ENCODE peak calls at places on chromosome 18, in six cellular contexts. One of them, this sample, is unnamed.

GRCh38 chr18:29271496-29271895 is 1094.6 kb upstream of the CDH2 start:
- DNase-seq in RWPE1: no peak
- DNase-seq in B cell: no peak
- DNase-seq in suprapubic skin: no peak
- DNase-seq in pancreas: no peak
- DNase-seq in foreskin fibroblast: peak
- DNase-seq in this sample: no peak

GRCh38 chr18:48186084-48186798 is 222.9 kb downstream of the ZBTB7C start:
- DNase-seq in RWPE1: no peak
- DNase-seq in B cell: no peak
- DNase-seq in suprapubic skin: no peak
- DNase-seq in pancreas: no peak
- DNase-seq in foreskin fibroblast: no peak
- DNase-seq in this sample: no peak

GRCh38 chr18:38690626-38691025 is 1125.0 kb upstream of the CELF4 start:
- DNase-seq in RWPE1: no peak
- DNase-seq in B cell: no peak
- DNase-seq in suprapubic skin: no peak
- DNase-seq in pancreas: no peak
- DNase-seq in foreskin fibroblast: no peak
- DNase-seq in this sample: no peak

GRCh38 chr18:32368170-32368569 is 102.5 kb downstream of the GAREM1 start:
- DNase-seq in RWPE1: peak
- DNase-seq in B cell: no peak
- DNase-seq in suprapubic skin: no peak
- DNase-seq in pancreas: no peak
- DNase-seq in foreskin fibroblast: peak
- DNase-seq in this sample: no peak

GRCh38 chr18:10702196-10702595 is 176.4 kb downstream of the NAPG start:
- DNase-seq in RWPE1: no peak
- DNase-seq in B cell: no peak
- DNase-seq in suprapubic skin: no peak
- DNase-seq in pancreas: no peak
- DNase-seq in foreskin fibroblast: no peak
- DNase-seq in this sample: no peak

GRCh38 chr18:11955299-11956029 is 25.8 kb upstream of the IMPA2 start:
- DNase-seq in RWPE1: peak
- DNase-seq in B cell: no peak
- DNase-seq in suprapubic skin: no peak
- DNase-seq in pancreas: no peak
- DNase-seq in foreskin fibroblast: peak
- DNase-seq in this sample: no peak

GRCh38 chr18:37362158-37362890 is 203.3 kb downstream of the CELF4 start:
- DNase-seq in RWPE1: no peak
- DNase-seq in B cell: no peak
- DNase-seq in suprapubic skin: no peak
- DNase-seq in pancreas: no peak
- DNase-seq in foreskin fibroblast: no peak
- DNase-seq in this sample: no peak

GRCh38 chr18:76991021-76991688 is 141.4 kb downstream of the MBP start:
- DNase-seq in RWPE1: no peak
- DNase-seq in B cell: no peak
- DNase-seq in suprapubic skin: no peak
- DNase-seq in pancreas: no peak
- DNase-seq in foreskin fibroblast: no peak
- DNase-seq in this sample: no peak

DNA sequence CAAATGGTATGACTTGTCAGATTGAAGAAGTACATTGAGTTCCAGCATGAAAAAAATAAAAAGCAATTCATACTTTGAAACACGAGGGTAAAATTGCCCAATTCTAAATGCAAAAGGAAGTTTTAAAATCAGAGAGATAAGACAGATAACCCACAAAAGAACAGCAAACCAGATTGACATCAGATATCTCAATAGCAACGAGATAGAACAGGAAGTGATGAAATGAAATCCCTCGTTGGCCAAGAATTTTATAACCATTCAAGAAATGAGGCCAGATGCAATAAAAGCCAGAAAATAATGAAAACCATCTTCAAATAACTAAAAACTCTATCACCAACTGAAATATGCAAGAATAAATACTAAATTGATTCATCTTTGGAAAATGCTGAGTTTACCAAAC is 172.8 kb downstream of the CD226 start:
- DNase-seq in RWPE1: no peak
- DNase-seq in B cell: no peak
- DNase-seq in suprapubic skin: no peak
- DNase-seq in pancreas: no peak
- DNase-seq in foreskin fibroblast: peak
- DNase-seq in this sample: no peak
- TF ChIP-seq CTCF in RWPE1: no peak
- TF ChIP-seq CTCF in B cell: no peak
- TF ChIP-seq CTCF in suprapubic skin: no peak
- TF ChIP-seq CTCF in pancreas: no peak
- TF ChIP-seq CTCF in foreskin fibroblast: no peak
- TF ChIP-seq CTCF in this sample: no peak

DNA sequence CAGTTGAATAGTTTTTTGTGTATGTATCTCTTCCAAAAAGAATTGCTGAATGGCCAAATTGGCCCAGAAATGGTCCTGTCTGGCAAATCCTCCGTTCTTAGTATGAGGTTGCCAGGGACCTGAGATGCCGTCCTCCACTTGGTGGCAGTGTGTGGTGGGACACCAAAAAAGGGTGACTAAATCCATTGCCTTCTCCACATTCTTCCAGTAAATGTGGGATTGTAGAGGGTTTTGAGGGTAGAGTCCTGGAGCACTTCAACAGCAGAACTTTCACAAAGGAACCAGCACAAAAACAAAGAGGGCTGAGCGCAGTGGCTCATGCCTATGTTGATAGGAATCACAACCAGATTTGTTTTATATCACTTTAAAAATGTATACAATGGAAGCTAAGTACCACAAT is 199.9 kb downstream of the BCL2 start:
- DNase-seq in RWPE1: peak
- DNase-seq in B cell: no peak
- DNase-seq in suprapubic skin: no peak
- DNase-seq in pancreas: no peak
- DNase-seq in foreskin fibroblast: peak
- DNase-seq in this sample: no peak
- TF ChIP-seq CTCF in RWPE1: peak
- TF ChIP-seq CTCF in B cell: peak
- TF ChIP-seq CTCF in suprapubic skin: peak
- TF ChIP-seq CTCF in pancreas: no peak
- TF ChIP-seq CTCF in foreskin fibroblast: peak
- TF ChIP-seq CTCF in this sample: no peak

GRCh38 chr18:41096504-41096903 is 858.5 kb upstream of the PIK3C3 start:
- DNase-seq in RWPE1: no peak
- DNase-seq in B cell: no peak
- DNase-seq in suprapubic skin: no peak
- DNase-seq in pancreas: no peak
- DNase-seq in foreskin fibroblast: peak
- DNase-seq in this sample: no peak
- TF ChIP-seq CTCF in RWPE1: no peak
- TF ChIP-seq CTCF in B cell: no peak
- TF ChIP-seq CTCF in suprapubic skin: no peak
- TF ChIP-seq CTCF in pancreas: no peak
- TF ChIP-seq CTCF in foreskin fibroblast: peak
- TF ChIP-seq CTCF in this sample: no peak

GRCh38 chr18:2083691-2084090 is 487.6 kb downstream of the METTL4 start:
- DNase-seq in RWPE1: no peak
- DNase-seq in B cell: no peak
- DNase-seq in suprapubic skin: no peak
- DNase-seq in pancreas: no peak
- DNase-seq in foreskin fibroblast: no peak
- DNase-seq in this sample: no peak
- TF ChIP-seq CTCF in RWPE1: no peak
- TF ChIP-seq CTCF in B cell: no peak
- TF ChIP-seq CTCF in suprapubic skin: no peak
- TF ChIP-seq CTCF in pancreas: no peak
- TF ChIP-seq CTCF in foreskin fibroblast: no peak
- TF ChIP-seq CTCF in this sample: no peak

GRCh38 chr18:35512761-35513160 is 15.0 kb upstream of the INO80C start:
- DNase-seq in RWPE1: no peak
- DNase-seq in B cell: no peak
- DNase-seq in suprapubic skin: no peak
- DNase-seq in pancreas: no peak
- DNase-seq in foreskin fibroblast: no peak
- DNase-seq in this sample: no peak

GRCh38 chr18:35511428-35511827 is 13.7 kb upstream of the INO80C start:
- DNase-seq in RWPE1: no peak
- DNase-seq in B cell: peak
- DNase-seq in suprapubic skin: no peak
- DNase-seq in pancreas: no peak
- DNase-seq in foreskin fibroblast: no peak
- DNase-seq in this sample: no peak

GRCh38 chr18:35510071-35511010 is 12.6 kb upstream of the INO80C start:
- DNase-seq in RWPE1: no peak
- DNase-seq in B cell: no peak
- DNase-seq in suprapubic skin: no peak
- DNase-seq in pancreas: no peak
- DNase-seq in foreskin fibroblast: no peak
- DNase-seq in this sample: no peak

GRCh38 chr18:35513181-35513932 is 15.6 kb upstream of the INO80C start:
- DNase-seq in RWPE1: peak
- DNase-seq in B cell: no peak
- DNase-seq in suprapubic skin: no peak
- DNase-seq in pancreas: no peak
- DNase-seq in foreskin fibroblast: peak
- DNase-seq in this sample: no peak

GRCh38 chr18:35511833-35512232 is 14.1 kb upstream of the INO80C start:
- DNase-seq in RWPE1: no peak
- DNase-seq in B cell: no peak
- DNase-seq in suprapubic skin: no peak
- DNase-seq in pancreas: no peak
- DNase-seq in foreskin fibroblast: no peak
- DNase-seq in this sample: no peak
- TF ChIP-seq CTCF in RWPE1: no peak
- TF ChIP-seq CTCF in B cell: no peak
- TF ChIP-seq CTCF in suprapubic skin: no peak
- TF ChIP-seq CTCF in pancreas: no peak
- TF ChIP-seq CTCF in foreskin fibroblast: no peak
- TF ChIP-seq CTCF in this sample: no peak